ENCODE peak calls at places on chromosomes 5 and 9, in nine cellular contexts. B is GM23338, D is endothelial cell of umbilical vein, R is upper lobe of left lung, K is H1, C is prostate gland, Z is SK-N-SH, M is stomach, T is Panc1. J is an unnamed sample.

GRCh38 chr9:68697846-68698245 is 7.2 kb upstream of the PIP5K1B start:
- DNase-seq in K (no peak), D (no peak), R (no peak), T (no peak), Z (no peak), C (no peak), B (no peak), M (no peak), J (no peak)

GRCh38 chr5:134247411-134247810 is 21.5 kb upstream of the PPP2CA start:
- DNase-seq in B (no peak), Z (no peak), R (no peak), K (no peak), C (no peak), T (peak; percentile 91), M (no peak), D (peak; percentile 33), J (no peak)

GRCh38 chr9:86821011-86821845 is 126.1 kb downstream of the GAS1 start:
- DNase-seq in Z (no peak), C (no peak), R (no peak), D (no peak), K (no peak), T (no peak), M (no peak), B (no peak), J (no peak)

GRCh38 chr9:137354845-137355420 is 52.9 kb upstream of the NRARP start:
- DNase-seq in C (no peak), M (peak; percentile 10), Z (no peak), T (no peak), B (no peak), R (no peak), D (no peak), K (no peak), J (no peak)

GRCh38 chr5:134436523-134437339 is 25.1 kb upstream of the CDKN2AIPNL start:
- DNase-seq in Z (no peak), D (peak; percentile 69), R (peak; percentile 91), M (peak; percentile 80), B (no peak), C (peak; percentile 77), K (no peak), T (no peak), J (peak; percentile 90)

GRCh38 chr9:71112866-71113265 is 8.6 kb downstream of the TRPM3 start:
- DNase-seq in Z (no peak), M (no peak), R (no peak), K (no peak), B (no peak), D (no peak), T (no peak), C (no peak), J (no peak)

GRCh38 chr5:171595801-171596231 is 176.4 kb downstream of the FGF18 start:
- DNase-seq in C (no peak), K (no peak), D (peak; percentile 79), T (no peak), Z (no peak), B (no peak), M (no peak), R (no peak), J (no peak)

GRCh38 chr5:145681686-145682085 is 153.5 kb downstream of the PRELID2 start:
- DNase-seq in M (peak; percentile 41), C (peak; percentile 22), K (no peak), R (peak; percentile 65), D (peak; percentile 75), Z (peak; percentile 51), B (peak; percentile 79), T (peak; percentile 58), J (no peak)

GRCh38 chr5:67462150-67462549 is 265.6 kb upstream of the CD180 start:
- DNase-seq in C (no peak), T (no peak), D (no peak), M (no peak), B (no peak), R (no peak), K (no peak), Z (no peak), J (no peak)

GRCh38 chr5:132369471-132370240 is at the start of gene SLC22A5:
- DNase-seq in C (peak; percentile 70), Z (peak; percentile 95), B (peak; percentile 90), R (peak; percentile 81), K (peak; percentile 41), M (peak; percentile 88), T (no peak), D (peak; percentile 70), J (peak; percentile 93)

GRCh38 chr5:96597441-96598020 is 64.6 kb upstream of the CAST start:
- DNase-seq in K (no peak), M (no peak), T (peak; percentile 51), C (no peak), B (no peak), D (peak; percentile 32), Z (no peak), R (no peak), J (no peak)

GRCh38 chr9:113530022-113530635 is 66.6 kb downstream of the RGS3 start:
- DNase-seq in D (no peak), B (no peak), C (no peak), T (no peak), K (no peak), M (no peak), Z (no peak), R (no peak), J (peak; percentile 53)

GRCh38 chr5:111237470-111237869 is 13.3 kb downstream of the CAMK4 start:
- DNase-seq in K (no peak), D (peak; percentile 16), B (no peak), M (no peak), Z (no peak), R (no peak), T (no peak), C (no peak), J (no peak)

GRCh38 chr5:111234125-111234524 is 9.9 kb downstream of the CAMK4 start:
- DNase-seq in C (no peak), Z (no peak), R (no peak), T (no peak), M (no peak), D (no peak), K (no peak), B (no peak), J (no peak)

GRCh38 chr5:111233050-111233370 is 8.8 kb downstream of the CAMK4 start:
- DNase-seq in M (no peak), B (no peak), K (no peak), Z (no peak), T (no peak), C (no peak), D (no peak), R (no peak), J (no peak)

GRCh38 chr5:111236995-111237394 is 12.8 kb downstream of the CAMK4 start:
- DNase-seq in D (no peak), B (no peak), T (no peak), M (no peak), K (no peak), R (no peak), Z (no peak), C (no peak), J (no peak)

DNA sequence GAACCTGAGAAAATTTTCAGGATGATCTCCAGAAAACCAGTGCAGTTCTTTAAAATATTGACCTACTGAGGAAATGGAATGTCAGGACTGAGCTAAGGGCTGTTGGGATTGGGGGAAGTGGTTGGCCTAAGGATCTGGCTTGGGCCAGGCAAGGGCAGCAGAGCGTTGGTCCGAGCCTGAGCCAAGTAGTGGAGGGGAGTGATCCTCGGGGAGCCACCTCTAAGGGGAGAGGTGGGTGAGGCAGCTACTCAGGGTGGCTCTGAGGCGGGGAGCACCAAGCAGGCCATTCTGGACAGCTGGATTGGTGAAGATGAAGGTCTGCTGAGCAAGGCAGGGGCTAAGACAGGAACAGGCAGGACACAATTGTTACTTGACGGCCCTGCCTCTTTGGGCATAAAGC is 11.5 kb downstream of the CAMK4 start:
- DNase-seq in T (no peak), C (no peak), D (no peak), B (no peak), Z (no peak), K (no peak), M (no peak), R (no peak), J (no peak)
- H3K27ac ChIP-seq in T (no peak overlapping the region), C (no peak overlapping the region), D (no peak overlapping the region), B (no peak overlapping the region), Z (no peak overlapping the region), K (no peak overlapping the region), M (no peak overlapping the region), R (no peak overlapping the region), J (peak overlapping the region; percentile 49)

GRCh38 chr9:94798201-94798600 is 71.7 kb downstream of the AOPEP start:
- DNase-seq in K (no peak), R (no peak), C (no peak), T (no peak), D (no peak), B (no peak), M (no peak), Z (no peak), J (no peak)

GRCh38 chr9:94799578-94800264 is 73.2 kb downstream of the AOPEP start:
- DNase-seq in K (no peak), Z (no peak), T (no peak), D (peak; percentile 91), B (no peak), R (no peak), C (no peak), M (no peak), J (no peak)

GRCh38 chr9:94798668-94799067 is 72.2 kb downstream of the AOPEP start:
- DNase-seq in D (no peak), M (no peak), T (no peak), C (no peak), K (no peak), Z (no peak), B (no peak), R (no peak), J (no peak)

GRCh38 chr9:94794768-94795167 is 68.3 kb downstream of the AOPEP start:
- DNase-seq in T (no peak), K (no peak), R (no peak), Z (no peak), C (no peak), B (no peak), D (no peak), M (no peak), J (no peak)

DNA sequence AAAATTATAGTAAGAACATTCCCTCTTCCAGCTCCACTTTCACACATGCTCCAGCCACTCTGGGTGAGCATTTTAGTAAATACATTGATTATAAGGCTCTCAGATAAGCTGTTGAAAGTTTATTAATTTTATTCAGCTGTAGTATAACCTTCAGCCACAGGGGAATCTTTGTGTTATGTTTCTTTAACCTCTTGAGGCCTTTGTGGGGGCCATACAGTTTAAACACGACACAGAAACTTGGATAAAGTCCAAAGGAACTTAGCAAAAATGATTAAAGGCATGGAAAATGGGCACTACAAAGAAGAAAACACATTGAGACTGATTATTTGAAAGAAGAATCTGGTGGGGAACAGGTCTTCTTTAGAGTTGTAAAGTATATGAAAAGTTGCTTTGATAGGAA is 70.2 kb downstream of the AOPEP start:
- DNase-seq in B (no peak), D (peak; percentile 69), M (no peak), K (no peak), Z (no peak), C (no peak), T (no peak), R (no peak), J (no peak)
- TF ChIP-seq CTCF in B (no peak), D (no peak), M (no peak), K (no peak), Z (peak; percentile 17), C (no peak), T (no peak), R (no peak), J (no peak)

GRCh38 chr9:130689937-130690700 is 3.5 kb upstream of the EXOSC2 start:
- DNase-seq in Z (peak; percentile 72), M (peak; percentile 87), D (peak; percentile 75), K (no peak), C (peak; percentile 90), R (peak; percentile 75), T (peak; percentile 80), B (peak; percentile 95), J (no peak)
- TF ChIP-seq POLR2AphosphoS5 in Z (peak; percentile 98), M (peak; percentile 82), D (no peak), K (no peak), C (peak; percentile 95), R (peak; percentile 13), T (peak; percentile 57), B (peak; percentile 84), J (no peak)

GRCh38 chr5:136420168-136420916 is 55.0 kb upstream of the TRPC7 start:
- DNase-seq in R (no peak), T (no peak), B (peak; percentile 17), D (peak; percentile 18), K (no peak), C (no peak), M (no peak), Z (no peak), J (no peak)
- H3K27ac ChIP-seq in R (no peak overlapping the region), T (no peak overlapping the region), B (no peak overlapping the region), D (no peak overlapping the region), K (no peak overlapping the region), C (no peak overlapping the region), M (no peak overlapping the region), Z (no peak overlapping the region), J (no peak overlapping the region)

J was measured in spleen.